ENCODE peak calls at places on chromosomes 2 and 18, in five cellular contexts. D is OCI-LY7; W is keratinocyte; C is CD8-positive, alpha-beta T cell; N is hepatocyte. E is an unnamed sample. For H3K36me3, the result is how much of the 10 kb centered on the place peaks cover.

GRCh38 chr2:128187032-128187654 is 96.1 kb downstream of the UGGT1 start:
- DNase-seq in W (no peak), D (no peak), C (no peak), N (no peak), E (no peak)

GRCh38 chr2:70698847-70699246 is 69.2 kb downstream of the ADD2 start:
- DNase-seq in D (no peak), W (no peak), C (no peak), N (no peak), E (no peak)

GRCh38 chr2:20640411-20641122 is 10.3 kb downstream of the HS1BP3 start:
- DNase-seq in D (no peak), N (no peak), W (no peak), C (no peak), E (peak)

GRCh38 chr2:232882085-232882484 is 12.0 kb downstream of the SNORC start:
- DNase-seq in C (no peak), W (no peak), D (no peak), N (no peak), E (no peak)

GRCh38 chr2:34096552-34097171 is 497.6 kb upstream of the FAM98A start:
- DNase-seq in N (peak), D (peak), W (no peak), C (peak), E (peak)

GRCh38 chr2:45606801-45607200 is 4.3 kb downstream of the SRBD1 start:
- DNase-seq in N (no peak), C (no peak), D (no peak), W (no peak), E (no peak)

GRCh38 chr2:109530712-109531111 is 83.1 kb downstream of the SEPTIN10 start:
- DNase-seq in D (no peak), N (no peak), W (no peak), C (no peak), E (no peak)

GRCh38 chr2:180761224-180761623 is 219.2 kb upstream of the UBE2E3 start:
- DNase-seq in C (no peak), D (no peak), W (no peak), N (peak), E (no peak)

GRCh38 chr18:36309436-36310391 is 12.2 kb downstream of the FHOD3 start:
- DNase-seq in W (peak), D (no peak), C (no peak), N (peak), E (peak)

GRCh38 chr18:28802546-28802945 is 625.6 kb upstream of the CDH2 start:
- DNase-seq in D (no peak), C (no peak), W (no peak), N (no peak), E (no peak)

GRCh38 chr18:47754311-47755101 is 176.0 kb downstream of the SMAD2 start:
- DNase-seq in C (peak), N (peak), W (no peak), D (peak), E (peak)

GRCh38 chr2:177264209-177264538 is 353 bp downstream of the NFE2L2 start:
- DNase-seq in D (no peak), C (no peak), N (peak), W (no peak), E (no peak)

GRCh38 chr2:62724886-62725711 is 19.6 kb downstream of the EHBP1 start:
- DNase-seq in W (no peak), C (peak), D (peak), N (no peak), E (peak)

GRCh38 chr2:219253753-219254589 is at the start of gene TUBA4A:
- DNase-seq in C (peak), D (peak), N (peak), W (no peak), E (peak)

GRCh38 chr2:25794544-25795276 is 83.6 kb downstream of the ASXL2 start:
- DNase-seq in N (no peak), W (no peak), C (no peak), D (peak), E (no peak)

GRCh38 chr2:25797607-25798488 is 80.4 kb downstream of the ASXL2 start:
- DNase-seq in W (no peak), C (no peak), N (no peak), D (no peak), E (no peak)

GRCh38 chr2:25804338-25804737 is 73.9 kb downstream of the ASXL2 start:
- DNase-seq in C (no peak), W (no peak), D (no peak), N (no peak), E (no peak)

GRCh38 chr2:25799301-25799700 is 79.0 kb downstream of the ASXL2 start:
- DNase-seq in C (no peak), D (no peak), N (no peak), W (no peak), E (no peak)
- H3K36me3 ChIP-seq in C (under half), D (half or more), N (under half), W (under half), E (under half)

GRCh38 chr2:183984871-183985270 is 613.5 kb upstream of the ZNF804A start:
- DNase-seq in N (no peak), W (no peak), C (no peak), D (no peak), E (no peak)
- H3K36me3 ChIP-seq in N (under half), W (under half), C (under half), D (under half), E (under half)

DNA sequence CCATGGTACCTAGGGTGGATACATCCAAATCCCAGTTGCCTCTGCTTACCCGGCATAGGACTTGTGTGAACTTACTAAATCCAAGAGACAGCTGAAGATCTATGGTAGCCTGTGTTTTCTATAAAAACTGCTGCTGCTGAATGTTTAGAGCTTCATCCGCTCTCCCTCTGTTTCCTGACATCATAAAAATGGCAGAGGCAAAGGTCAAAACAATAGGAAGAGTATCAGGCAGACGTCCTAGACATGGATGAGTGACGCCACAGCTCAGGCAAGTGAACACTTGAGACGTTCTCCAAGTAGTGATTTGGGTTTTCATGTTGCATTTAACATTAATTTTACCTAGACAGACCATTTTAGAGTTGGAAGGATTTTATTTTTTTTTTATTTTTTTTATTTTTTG is 258.2 kb downstream of the ALPK2 start:
- DNase-seq in C (no peak), N (no peak), D (no peak), W (no peak), E (no peak)
- H3K36me3 ChIP-seq in C (under half), N (under half), D (under half), W (under half), E (under half)

DNA sequence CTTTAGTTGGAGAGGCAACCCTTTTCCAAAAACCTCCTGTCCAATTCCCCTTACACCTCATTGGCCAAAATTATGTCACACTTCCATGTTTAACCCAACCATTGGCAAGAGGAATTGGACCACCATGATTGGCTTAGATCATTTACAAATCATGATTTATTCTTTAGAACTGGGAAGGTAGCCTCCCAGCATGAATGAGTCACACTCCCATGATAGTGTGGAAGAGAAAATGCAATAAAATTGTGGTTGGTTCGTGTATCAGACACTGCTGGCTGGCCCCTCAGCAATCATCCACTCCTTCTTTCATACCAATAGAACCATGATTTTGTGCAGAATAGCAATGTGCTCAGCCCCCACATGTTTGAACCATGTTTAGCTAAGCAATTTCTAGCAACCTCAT is 156.6 kb upstream of the ACVR2A start:
- DNase-seq in N (no peak), C (no peak), D (no peak), W (no peak), E (no peak)
- H3K36me3 ChIP-seq in N (under half), C (under half), D (under half), W (under half), E (under half)

DNA sequence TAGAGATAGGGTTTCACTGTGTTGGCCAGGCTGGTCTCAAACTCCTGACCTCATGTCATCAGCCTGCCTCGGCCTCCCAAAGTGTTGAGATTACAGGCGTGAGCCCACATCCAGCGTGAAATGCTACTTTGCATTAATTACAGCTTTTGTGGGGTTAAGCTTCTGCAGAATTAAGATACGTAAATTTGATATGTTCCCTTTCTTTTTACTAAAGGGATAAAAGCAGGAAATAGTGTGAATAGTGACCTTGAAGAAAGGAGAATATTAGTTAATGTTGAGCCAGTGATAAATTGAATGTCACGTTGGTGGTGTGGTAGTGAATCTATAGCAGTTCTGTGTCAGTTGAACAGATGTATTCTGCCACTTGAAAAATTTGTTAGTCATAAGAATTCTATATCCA is 16.9 kb downstream of the SMCHD1 start:
- DNase-seq in C (no peak), W (no peak), D (no peak), N (no peak), E (no peak)
- H3K36me3 ChIP-seq in C (half or more), W (under half), D (half or more), N (under half), E (under half)

DNA sequence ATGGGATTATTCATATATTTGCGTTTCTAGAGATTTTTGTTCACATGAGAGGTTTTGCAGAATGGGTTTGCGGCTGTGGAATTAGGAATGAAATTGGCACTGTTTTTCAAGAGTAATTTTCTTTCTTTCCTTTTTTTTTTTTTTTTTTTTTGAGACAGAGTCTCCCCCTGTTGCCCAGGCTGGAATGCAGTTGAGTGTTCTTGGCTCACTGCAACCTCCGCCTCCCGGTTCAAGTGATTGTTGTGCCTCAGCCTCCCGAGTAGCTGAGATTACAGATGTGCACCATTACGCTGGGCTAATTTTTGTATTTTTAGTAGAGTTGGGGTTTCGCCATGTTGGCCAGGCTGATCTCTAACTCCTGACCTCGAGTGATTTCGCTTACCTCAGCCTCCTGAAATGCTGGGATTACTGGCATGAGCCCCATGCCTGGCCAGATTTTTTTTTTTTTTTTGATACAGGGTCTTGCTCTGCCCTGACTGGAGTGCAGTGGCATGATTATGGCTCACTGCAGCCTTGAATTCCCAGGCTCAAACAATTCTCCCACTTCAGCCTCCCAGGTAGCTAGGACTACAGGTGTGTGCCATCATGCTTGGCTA is 65.3 kb downstream of the MIB1 start:
- DNase-seq in C (no peak), W (no peak), N (no peak), D (no peak), E (no peak)
- H3K36me3 ChIP-seq in C (under half), W (under half), N (under half), D (half or more), E (under half)

GRCh38 chr2:202883987-202884675 is 12.6 kb upstream of the ICA1L start:
- DNase-seq in C (no peak), W (no peak), D (no peak), N (no peak), E (no peak)
- H3K36me3 ChIP-seq in C (under half), W (under half), D (half or more), N (under half), E (under half)

DNA sequence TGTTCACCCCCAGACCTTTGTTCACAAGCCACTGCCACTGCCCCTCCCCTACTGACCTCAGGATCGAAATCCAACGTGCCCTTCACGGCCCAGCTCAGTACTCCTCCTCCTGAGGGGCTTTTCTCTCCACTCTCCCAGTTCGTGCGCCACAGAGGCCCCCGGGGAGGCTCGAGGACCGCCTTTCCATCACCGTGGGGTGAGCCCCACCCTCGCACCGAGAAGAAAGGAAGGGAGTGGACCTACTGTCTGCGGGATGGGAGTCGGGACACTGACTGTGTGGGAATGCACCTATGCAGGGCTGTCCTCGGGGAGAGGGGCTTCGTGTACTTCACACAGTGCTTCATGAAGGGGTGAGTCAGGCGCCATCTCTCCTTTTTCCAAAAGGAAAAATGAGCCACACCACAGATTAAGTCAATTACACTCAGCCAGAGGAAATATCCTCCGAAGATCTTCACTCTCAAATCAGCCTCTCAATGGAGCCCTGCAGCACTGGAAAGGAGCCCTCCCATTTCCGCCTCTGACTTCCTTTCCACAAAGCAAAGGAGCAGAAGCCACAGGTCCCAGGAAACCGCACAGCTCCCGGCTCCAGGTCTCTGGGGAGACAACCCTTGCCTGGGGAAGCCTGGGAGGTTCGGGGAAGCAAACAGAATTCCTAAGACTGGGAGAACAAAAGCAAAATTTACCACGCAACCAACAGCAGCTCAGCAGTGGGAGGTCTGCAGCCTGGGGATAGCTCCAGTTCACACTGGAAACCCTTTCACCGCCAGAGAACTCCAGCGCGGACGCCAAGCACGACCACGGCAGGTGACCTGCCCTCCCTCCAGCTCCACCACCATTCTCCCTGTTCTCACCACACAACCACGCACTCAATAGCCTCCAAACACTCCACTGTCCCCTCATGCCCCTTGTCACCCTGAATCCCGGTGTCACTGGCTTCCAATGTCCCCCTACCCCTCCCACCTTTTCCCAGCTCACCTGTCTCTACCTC is 21.6 kb downstream of the ADCY3 start:
- DNase-seq in D (no peak), N (no peak), C (no peak), W (no peak), E (no peak)
- H3K36me3 ChIP-seq in D (half or more), N (under half), C (under half), W (under half), E (under half)